ENCODE peak calls at places on chromosomes 2 and 18, in eight cellular contexts. O, G, L, Q, J, P, F and D are unnamed samples. For H3K36me3 and H3K9me3, the result is how much of the 10 kb centered on the place peaks cover.

GRCh38 chr2:129888896-129889295 is 90.6 kb upstream of the RAB6C start:
- DNase-seq in O (no peak), J (no peak), P (peak), G (no peak), Q (peak), F (no peak), L (no peak), D (no peak)

GRCh38 chr2:171883275-171883893 is 10.7 kb downstream of the SLC25A12 start:
- DNase-seq in G (no peak), F (no peak), O (no peak), J (no peak), P (no peak), Q (no peak), L (no peak), D (no peak)

GRCh38 chr2:79585701-79586428 is 73.0 kb downstream of the CTNNA2 start:
- DNase-seq in O (no peak), L (peak), P (peak), F (no peak), J (peak), Q (no peak), G (no peak), D (no peak)

GRCh38 chr18:32040936-32041335 is 22.3 kb downstream of the RNF125 start:
- DNase-seq in F (no peak), G (no peak), L (no peak), J (no peak), O (no peak), Q (no peak), P (no peak), D (no peak)

GRCh38 chr2:217804786-217805678 is 197.8 kb downstream of the TNS1 start:
- DNase-seq in G (no peak), F (no peak), Q (no peak), O (no peak), J (peak), P (no peak), L (no peak), D (peak)

GRCh38 chr2:26526589-26526988 is 48.7 kb upstream of the OTOF start:
- DNase-seq in G (no peak), P (no peak), F (no peak), J (no peak), O (no peak), Q (no peak), L (peak), D (no peak)

GRCh38 chr18:22734812-22735627 is 198.1 kb upstream of the RBBP8 start:
- DNase-seq in F (no peak), L (no peak), Q (no peak), P (peak), G (no peak), O (no peak), J (no peak), D (no peak)

GRCh38 chr2:18311413-18311812 is 249.0 kb downstream of the RDH14 start:
- DNase-seq in J (no peak), O (no peak), L (peak), F (no peak), Q (peak), P (peak), G (no peak), D (no peak)

GRCh38 chr2:35228584-35228983 is 1127.0 kb upstream of the CRIM1 start:
- DNase-seq in L (no peak), J (no peak), Q (no peak), P (no peak), O (no peak), G (no peak), F (no peak), D (no peak)

GRCh38 chr2:17901246-17901645 is 22.8 kb downstream of the KCNS3 start:
- DNase-seq in G (no peak), Q (no peak), L (no peak), J (peak), O (no peak), P (no peak), F (no peak), D (no peak)

GRCh38 chr18:63179422-63179821 is 140.1 kb downstream of the BCL2 start:
- DNase-seq in P (no peak), L (no peak), G (no peak), J (no peak), Q (no peak), F (no peak), O (no peak), D (no peak)

GRCh38 chr2:180312542-180312941 is 305.4 kb upstream of the CWC22 start:
- DNase-seq in O (no peak), J (no peak), F (no peak), P (no peak), Q (no peak), L (no peak), G (no peak), D (no peak)

GRCh38 chr2:196801986-196802385 is 2.5 kb upstream of the GTF3C3 start:
- DNase-seq in F (no peak), G (no peak), L (peak), J (no peak), O (no peak), P (no peak), Q (no peak), D (no peak)

GRCh38 chr2:67108231-67108630 is 288.9 kb upstream of the ETAA1 start:
- DNase-seq in O (no peak), P (no peak), Q (no peak), L (no peak), J (no peak), F (no peak), G (no peak), D (no peak)

GRCh38 chr2:150153646-150154307 is 333.7 kb downstream of the RND3 start:
- DNase-seq in O (no peak), F (no peak), J (no peak), L (peak), G (no peak), Q (no peak), P (no peak), D (no peak)

GRCh38 chr2:122028371-122029102 is 273.1 kb downstream of the TSN start:
- DNase-seq in O (no peak), P (peak), G (no peak), J (no peak), Q (no peak), F (no peak), L (peak), D (no peak)

GRCh38 chr2:152759290-152760072 is 41.1 kb downstream of the ARL6IP6 start:
- DNase-seq in J (no peak), G (no peak), L (no peak), O (no peak), P (peak), Q (no peak), F (no peak), D (no peak)

GRCh38 chr18:13086906-13087305 is 95.7 kb downstream of the CEP192 start:
- DNase-seq in L (no peak), G (no peak), F (no peak), P (no peak), J (no peak), O (no peak), Q (no peak), D (no peak)

GRCh38 chr2:69380072-69380917 is 6.7 kb downstream of the GFPT1 start:
- DNase-seq in J (no peak), G (no peak), O (no peak), Q (no peak), L (no peak), F (no peak), P (peak), D (no peak)

GRCh38 chr2:25257032-25257455 is 84.7 kb downstream of the DNMT3A start:
- DNase-seq in P (no peak), G (no peak), J (peak), O (no peak), L (no peak), F (no peak), Q (peak), D (peak)

GRCh38 chr2:42888321-42888720 is 95.9 kb upstream of the HAAO start:
- DNase-seq in Q (no peak), O (no peak), P (peak), J (no peak), F (no peak), L (no peak), G (no peak), D (no peak)

GRCh38 chr2:196213252-196213651 is 41.9 kb upstream of the STK17B start:
- DNase-seq in F (no peak), O (no peak), J (no peak), L (no peak), G (no peak), P (no peak), Q (no peak), D (no peak)

GRCh38 chr2:119545076-119545475 is 827 bp downstream of the CFAP221 start:
- DNase-seq in F (no peak), J (no peak), Q (no peak), O (no peak), P (peak), G (no peak), L (no peak), D (no peak)

GRCh38 chr2:114517580-114517979 is 75.1 kb downstream of the DPP10 start:
- DNase-seq in O (no peak), L (no peak), P (no peak), F (no peak), Q (no peak), G (no peak), J (no peak), D (no peak)

GRCh38 chr2:210630904-210631560 is 74.6 kb downstream of the CPS1 start:
- DNase-seq in G (no peak), O (no peak), P (no peak), F (no peak), J (no peak), Q (no peak), L (no peak), D (peak)

GRCh38 chr2:48601349-48601748 is 16.3 kb upstream of the GTF2A1L start:
- DNase-seq in O (peak), G (peak), J (no peak), P (peak), F (peak), Q (peak), L (peak), D (peak)

GRCh38 chr2:233115121-233115520 is 55.0 kb downstream of the INPP5D start:
- DNase-seq in L (no peak), Q (no peak), J (no peak), G (no peak), F (no peak), P (no peak), O (no peak), D (no peak)

GRCh38 chr2:163878718-163879117 is 142.9 kb upstream of the FIGN start:
- DNase-seq in Q (peak), G (peak), O (peak), P (peak), J (peak), F (no peak), L (peak), D (peak)

GRCh38 chr18:36372902-36373301 is 75.4 kb downstream of the FHOD3 start:
- DNase-seq in P (peak), O (no peak), J (no peak), G (no peak), Q (no peak), F (no peak), L (peak), D (no peak)

GRCh38 chr2:136670-137069 is 90.4 kb upstream of the FAM110C start:
- DNase-seq in F (no peak), O (no peak), J (no peak), G (no peak), Q (no peak), L (no peak), P (no peak), D (no peak)

GRCh38 chr18:74742573-74742972 is 144.9 kb downstream of the ZNF407 start:
- DNase-seq in P (peak), F (no peak), J (no peak), O (no peak), L (no peak), Q (no peak), G (no peak), D (no peak)

GRCh38 chr2:15565994-15566671 is 5.0 kb upstream of the NBAS start:
- DNase-seq in Q (no peak), G (no peak), L (no peak), F (no peak), P (no peak), J (no peak), O (no peak), D (no peak)

GRCh38 chr2:32715391-32715841 is 87.6 kb downstream of the TTC27 start:
- DNase-seq in L (no peak), J (no peak), G (no peak), F (no peak), O (no peak), Q (no peak), P (no peak), D (no peak)

GRCh38 chr2:69608109-69608508 is 35.4 kb downstream of the AAK1 start:
- DNase-seq in F (no peak), O (no peak), G (no peak), J (no peak), L (no peak), P (no peak), Q (no peak), D (no peak)

GRCh38 chr18:38644875-38645641 is 1079.5 kb upstream of the CELF4 start:
- DNase-seq in F (no peak), P (no peak), O (no peak), L (no peak), Q (no peak), J (no peak), G (no peak), D (no peak)

GRCh38 chr18:56702946-56703345 is 51.8 kb downstream of the WDR7 start:
- DNase-seq in L (peak), G (peak), O (peak), J (peak), F (peak), P (peak), Q (peak), D (peak)

GRCh38 chr2:238456966-238457926 is 30.5 kb downstream of the ASB1 start:
- DNase-seq in L (no peak), G (no peak), Q (no peak), P (no peak), J (no peak), F (no peak), O (no peak), D (no peak)

GRCh38 chr2:226891780-226892590 is 56.1 kb downstream of the RHBDD1 start:
- DNase-seq in L (peak), O (peak), G (no peak), P (peak), J (no peak), F (no peak), Q (peak), D (no peak)

GRCh38 chr2:60029248-60029883 is 524.1 kb downstream of the BCL11A start:
- DNase-seq in O (no peak), Q (no peak), P (no peak), L (no peak), G (no peak), J (no peak), F (no peak), D (no peak)

GRCh38 chr2:60028819-60029218 is 524.6 kb downstream of the BCL11A start:
- DNase-seq in L (no peak), P (no peak), G (no peak), J (no peak), Q (no peak), O (no peak), F (no peak), D (no peak)

DNA sequence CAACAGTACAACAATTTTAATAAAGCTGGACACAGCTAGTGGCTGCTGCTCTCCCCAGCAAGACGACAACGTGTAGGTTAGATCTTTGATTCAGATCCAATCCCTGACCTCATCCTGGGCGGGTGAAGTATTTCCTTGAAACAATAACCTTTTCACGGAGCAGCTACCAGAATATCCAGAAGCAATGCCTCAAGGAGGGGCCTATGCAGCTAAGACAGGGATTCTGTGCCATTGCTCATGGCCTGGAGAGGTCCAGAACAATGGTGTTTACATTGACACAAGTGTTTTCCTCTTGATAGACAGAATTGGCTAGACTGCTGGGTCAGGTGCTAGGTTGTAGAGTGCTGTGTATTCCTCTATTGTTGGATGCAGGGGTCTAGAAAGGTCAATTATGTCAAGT is 520.1 kb downstream of the BCL11A start:
- DNase-seq in L (no peak), P (no peak), O (no peak), J (no peak), F (no peak), Q (no peak), G (no peak), D (no peak)
- TF ChIP-seq EZH2phosphoT487 in L (no peak), P (no peak), O (no peak), J (no peak), F (no peak), Q (no peak), G (no peak), D (no peak)

GRCh38 chr18:6819332-6819731 is 89.8 kb downstream of the ARHGAP28 start:
- DNase-seq in O (no peak), G (no peak), L (no peak), Q (no peak), F (no peak), P (no peak), J (no peak), D (no peak)
- H3K36me3 ChIP-seq in O (under half), G (under half), L (under half), Q (under half), F (under half), P (under half), J (under half), D (under half)

GRCh38 chr2:239722760-239723448 is 302.2 kb downstream of the NDUFA10 start:
- DNase-seq in Q (no peak), J (no peak), F (no peak), G (no peak), P (no peak), L (no peak), O (no peak), D (no peak)

GRCh38 chr2:239725551-239725890 is 299.6 kb downstream of the NDUFA10 start:
- DNase-seq in L (no peak), Q (no peak), O (no peak), F (no peak), P (no peak), J (no peak), G (no peak), D (no peak)

GRCh38 chr2:239724851-239725550 is 300.1 kb downstream of the NDUFA10 start:
- DNase-seq in O (no peak), L (no peak), F (no peak), P (no peak), G (no peak), Q (no peak), J (no peak), D (no peak)

GRCh38 chr2:239723486-239724193 is 301.5 kb downstream of the NDUFA10 start:
- DNase-seq in J (no peak), P (no peak), L (no peak), F (no peak), G (no peak), O (no peak), Q (no peak), D (no peak)

DNA sequence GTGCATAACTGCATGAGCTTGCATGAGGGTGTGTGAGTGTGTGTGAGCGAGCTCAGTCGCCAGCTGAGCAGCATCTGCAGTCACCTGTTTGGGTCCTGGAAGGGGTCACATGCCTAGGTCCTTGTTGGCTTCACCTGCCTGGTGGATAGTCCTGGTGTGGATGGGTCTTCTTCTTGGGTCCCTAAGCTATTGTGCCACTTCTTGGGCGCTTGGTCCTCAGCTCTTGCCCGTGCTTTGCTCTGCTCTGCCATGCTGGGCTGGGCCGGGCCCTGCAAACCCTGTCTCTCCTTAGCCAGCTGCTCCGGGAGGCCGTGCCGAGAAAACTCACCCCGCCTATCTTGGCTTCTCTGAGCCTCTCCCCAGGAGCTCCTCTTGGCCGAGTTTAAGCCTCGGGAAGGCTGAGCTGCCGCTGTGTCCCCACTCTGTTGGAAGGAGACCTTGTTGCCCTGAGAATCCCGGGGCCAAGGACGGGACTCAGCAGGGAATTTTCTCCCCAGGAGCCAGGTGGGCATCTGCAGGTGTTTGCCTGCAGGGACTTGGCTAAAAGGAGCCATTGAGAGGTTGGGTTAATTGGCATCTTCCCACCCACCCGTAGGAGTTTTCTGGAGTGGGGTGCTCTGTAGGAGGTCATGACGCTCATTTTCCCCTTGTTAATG is 300.8 kb downstream of the NDUFA10 start:
- DNase-seq in J (no peak), G (no peak), L (no peak), P (no peak), O (no peak), F (no peak), Q (no peak), D (no peak)
- H3K9me3 ChIP-seq in J (under half), G (under half), L (under half), P (under half), O (under half), F (under half), Q (under half), D (under half)

GRCh38 chr2:127047716-127048617 is 59.0 kb downstream of the BIN1 start:
- DNase-seq in L (no peak), P (no peak), F (no peak), G (no peak), Q (no peak), J (peak), O (no peak), D (no peak)
- TF ChIP-seq EZH2phosphoT487 in L (no peak), P (no peak), F (no peak), G (no peak), Q (no peak), J (no peak), O (no peak), D (no peak)

GRCh38 chr2:9378433-9379371 is 44.6 kb downstream of the ITGB1BP1 start:
- DNase-seq in P (peak), G (no peak), J (no peak), O (no peak), Q (peak), L (peak), F (no peak), D (no peak)
- H3K36me3 ChIP-seq in P (under half), G (under half), J (half or more), O (under half), Q (under half), L (under half), F (under half), D (under half)

DNA sequence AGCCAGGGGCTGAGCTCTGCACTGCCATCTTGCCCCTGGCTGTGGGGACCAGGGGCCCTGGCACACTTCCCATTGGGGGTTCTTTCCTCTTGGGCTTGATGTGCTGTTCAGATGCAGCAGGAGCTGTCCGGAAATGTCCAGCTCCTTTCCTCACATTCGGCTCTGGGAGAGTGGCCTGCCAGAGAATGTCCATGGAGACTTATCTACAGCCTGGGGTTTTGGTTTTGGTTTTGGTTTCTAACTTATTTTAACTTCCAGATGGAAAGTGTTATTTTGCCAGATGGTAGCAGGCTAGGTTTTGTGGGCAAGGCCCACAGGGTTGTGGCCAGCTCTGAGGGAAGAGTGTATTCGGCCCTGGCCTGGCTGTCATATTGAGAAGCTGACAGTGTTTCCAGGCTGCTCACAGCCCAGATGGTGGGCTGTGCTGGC is 177.3 kb downstream of the ANKRD30B start:
- DNase-seq in O (no peak), L (no peak), P (no peak), Q (no peak), J (no peak), F (no peak), G (no peak), D (no peak)
- H3K9me3 ChIP-seq in O (under half), L (under half), P (under half), Q (under half), J (under half), F (under half), G (under half), D (under half)

DNA sequence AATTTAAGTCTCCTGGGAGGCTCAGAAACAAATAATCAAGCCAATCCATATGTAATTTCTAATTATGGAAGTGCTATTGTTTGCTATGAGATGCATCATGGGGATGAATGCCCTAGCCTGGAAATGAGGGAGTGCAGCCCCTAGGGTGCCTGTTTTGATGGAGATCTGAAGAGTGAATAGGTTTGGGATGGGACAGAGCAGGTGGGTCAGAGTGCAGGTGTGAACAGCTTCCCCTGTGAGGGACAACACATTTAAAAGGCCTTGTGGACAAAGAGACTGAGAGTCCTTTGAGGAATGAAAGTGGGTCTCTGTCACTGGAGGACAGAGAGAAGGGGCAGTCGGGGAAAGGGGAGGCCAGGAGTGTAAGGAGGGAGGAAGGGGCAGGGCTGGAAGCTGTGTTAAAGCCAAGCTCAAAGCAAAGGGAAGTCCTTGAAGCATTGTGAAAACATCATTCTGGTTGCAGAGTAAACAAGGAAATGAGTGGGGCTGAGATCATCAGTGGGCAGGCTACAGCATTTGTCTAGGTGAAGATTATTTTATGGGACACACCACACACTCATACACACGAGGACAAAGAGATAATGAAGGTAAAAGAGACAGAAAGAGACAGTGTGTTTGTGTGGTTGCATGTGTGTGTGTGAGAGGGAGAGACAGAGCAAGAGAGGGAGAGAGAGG is 877.6 kb downstream of the SLC4A3 start:
- DNase-seq in J (no peak), O (no peak), P (peak), G (no peak), L (peak), Q (peak), F (no peak), D (no peak)
- TF ChIP-seq EZH2phosphoT487 in J (no peak), O (no peak), P (no peak), G (no peak), L (no peak), Q (no peak), F (no peak), D (no peak)